ENCODE peak calls at places on chromosomes 11 and 22, in six cellular contexts. One of them, this sample, is unnamed.

GRCh38 chr11:27397619-27398412 is 34.8 kb upstream of the CCDC34 start:
- DNase-seq in neural progenitor cell: no peak
- DNase-seq in IMR-90: no peak
- DNase-seq in Peyer's patch: no peak
- DNase-seq in upper lobe of right lung: no peak
- DNase-seq in right cardiac atrium: no peak
- DNase-seq in this sample: no peak

GRCh38 chr22:36430863-36431262 is 43.1 kb upstream of the MYH9 start:
- DNase-seq in upper lobe of right lung: no peak
- DNase-seq in neural progenitor cell: no peak
- DNase-seq in right cardiac atrium: no peak
- DNase-seq in Peyer's patch: no peak
- DNase-seq in IMR-90: peak; percentile 53
- DNase-seq in this sample: peak; percentile 22

GRCh38 chr11:88183233-88183632 is 8.0 kb upstream of the RAB38 start:
- DNase-seq in upper lobe of right lung: no peak
- DNase-seq in Peyer's patch: no peak
- DNase-seq in neural progenitor cell: no peak
- DNase-seq in IMR-90: no peak
- DNase-seq in right cardiac atrium: no peak
- DNase-seq in this sample: no peak

GRCh38 chr11:119730789-119731386 is 1.9 kb upstream of the NECTIN1 start:
- DNase-seq in IMR-90: no peak
- DNase-seq in neural progenitor cell: no peak
- DNase-seq in upper lobe of right lung: no peak
- DNase-seq in right cardiac atrium: no peak
- DNase-seq in Peyer's patch: no peak
- DNase-seq in this sample: no peak

GRCh38 chr22:39290724-39291161 is 28.7 kb downstream of the RPL3 start:
- DNase-seq in right cardiac atrium: peak; percentile 89
- DNase-seq in IMR-90: peak; percentile 71
- DNase-seq in upper lobe of right lung: no peak
- DNase-seq in neural progenitor cell: no peak
- DNase-seq in Peyer's patch: no peak
- DNase-seq in this sample: peak; percentile 45

GRCh38 chr11:36385121-36385530 is 89.0 kb downstream of the PRR5L start:
- DNase-seq in Peyer's patch: no peak
- DNase-seq in upper lobe of right lung: no peak
- DNase-seq in IMR-90: peak; percentile 92
- DNase-seq in neural progenitor cell: no peak
- DNase-seq in right cardiac atrium: no peak
- DNase-seq in this sample: peak; percentile 70

GRCh38 chr11:57502870-57503269 is 12.6 kb downstream of the SLC43A1 start:
- DNase-seq in Peyer's patch: no peak
- DNase-seq in IMR-90: no peak
- DNase-seq in right cardiac atrium: no peak
- DNase-seq in neural progenitor cell: no peak
- DNase-seq in upper lobe of right lung: no peak
- DNase-seq in this sample: no peak

GRCh38 chr11:109480251-109480650 is 58.3 kb downstream of the C11orf87 start:
- DNase-seq in Peyer's patch: no peak
- DNase-seq in IMR-90: no peak
- DNase-seq in upper lobe of right lung: no peak
- DNase-seq in right cardiac atrium: no peak
- DNase-seq in neural progenitor cell: peak; percentile 1
- DNase-seq in this sample: no peak

GRCh38 chr11:130103296-130103814 is 33.7 kb downstream of the APLP2 start:
- DNase-seq in neural progenitor cell: no peak
- DNase-seq in IMR-90: peak; percentile 96
- DNase-seq in upper lobe of right lung: no peak
- DNase-seq in right cardiac atrium: no peak
- DNase-seq in Peyer's patch: no peak
- DNase-seq in this sample: peak; percentile 97

GRCh38 chr22:37896939-37897338 is 9.2 kb upstream of the MICALL1 start:
- DNase-seq in neural progenitor cell: peak; percentile 23
- DNase-seq in Peyer's patch: no peak
- DNase-seq in upper lobe of right lung: no peak
- DNase-seq in IMR-90: no peak
- DNase-seq in right cardiac atrium: no peak
- DNase-seq in this sample: no peak

GRCh38 chr11:70536051-70536877 is 137.9 kb downstream of the CTTN start:
- DNase-seq in neural progenitor cell: no peak
- DNase-seq in Peyer's patch: no peak
- DNase-seq in IMR-90: no peak
- DNase-seq in right cardiac atrium: peak; percentile 30
- DNase-seq in upper lobe of right lung: peak; percentile 56
- DNase-seq in this sample: no peak

GRCh38 chr11:20260307-20260706 is 100.0 kb upstream of the DBX1 start:
- DNase-seq in upper lobe of right lung: no peak
- DNase-seq in right cardiac atrium: no peak
- DNase-seq in IMR-90: no peak
- DNase-seq in neural progenitor cell: no peak
- DNase-seq in Peyer's patch: no peak
- DNase-seq in this sample: no peak

GRCh38 chr11:30433831-30434230 is 110.9 kb downstream of the ARL14EP start:
- DNase-seq in upper lobe of right lung: no peak
- DNase-seq in IMR-90: no peak
- DNase-seq in Peyer's patch: no peak
- DNase-seq in right cardiac atrium: peak; percentile 22
- DNase-seq in neural progenitor cell: no peak
- DNase-seq in this sample: no peak

GRCh38 chr11:32297629-32298028 is 137.7 kb downstream of the WT1 start:
- DNase-seq in neural progenitor cell: peak; percentile 4
- DNase-seq in IMR-90: peak; percentile 36
- DNase-seq in upper lobe of right lung: no peak
- DNase-seq in Peyer's patch: no peak
- DNase-seq in right cardiac atrium: no peak
- DNase-seq in this sample: peak; percentile 72

GRCh38 chr11:110297726-110298297 is 1.4 kb upstream of the RDX start:
- DNase-seq in upper lobe of right lung: no peak
- DNase-seq in neural progenitor cell: no peak
- DNase-seq in right cardiac atrium: no peak
- DNase-seq in IMR-90: no peak
- DNase-seq in Peyer's patch: no peak
- DNase-seq in this sample: peak; percentile 48

GRCh38 chr11:64355078-64355940 is 3.7 kb upstream of the RPS6KA4 start:
- DNase-seq in IMR-90: peak; percentile 77
- DNase-seq in Peyer's patch: peak; percentile 54
- DNase-seq in upper lobe of right lung: peak; percentile 90
- DNase-seq in neural progenitor cell: peak; percentile 83
- DNase-seq in right cardiac atrium: peak; percentile 93
- DNase-seq in this sample: peak; percentile 94

GRCh38 chr11:32259641-32260081 is 168.8 kb downstream of the RCN1 start:
- DNase-seq in neural progenitor cell: no peak
- DNase-seq in right cardiac atrium: peak; percentile 49
- DNase-seq in Peyer's patch: no peak
- DNase-seq in upper lobe of right lung: peak; percentile 68
- DNase-seq in IMR-90: peak; percentile 87
- DNase-seq in this sample: peak; percentile 32

DNA sequence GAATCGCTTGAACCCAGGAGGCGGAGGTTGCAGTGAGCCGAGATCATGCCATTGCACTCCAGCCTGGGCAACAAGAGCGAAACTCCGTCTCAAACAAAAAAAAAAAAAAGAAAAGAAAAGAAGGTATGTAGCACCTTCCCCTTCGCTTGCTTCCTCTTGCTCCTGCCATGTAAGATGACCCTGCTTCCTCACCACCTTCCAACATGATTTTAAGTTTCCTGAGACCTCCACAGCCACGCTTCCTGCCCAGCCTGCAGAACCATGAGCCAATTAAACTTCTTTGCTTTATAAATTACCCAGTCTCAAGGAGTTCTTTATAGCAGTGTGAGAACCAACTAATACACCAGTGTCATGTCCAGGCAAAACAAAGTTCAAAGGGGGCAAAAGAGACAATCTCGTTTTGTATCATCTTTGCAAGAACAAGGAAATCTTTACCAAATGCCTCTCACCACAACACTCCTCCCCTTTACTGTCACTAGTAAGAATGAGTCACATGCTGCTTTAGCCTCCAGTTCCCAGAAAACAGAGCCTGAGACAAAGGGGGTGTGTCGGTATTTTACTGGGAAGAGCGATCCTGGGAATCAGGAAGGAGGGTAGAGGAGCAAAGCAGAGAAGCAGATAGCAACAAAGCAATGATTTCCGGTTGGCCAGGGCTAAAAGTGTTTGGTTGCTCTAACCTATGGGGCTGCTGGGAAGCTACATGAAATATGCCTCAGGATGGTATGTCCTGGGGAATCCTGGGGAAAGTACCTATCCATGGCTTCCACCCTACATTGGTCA is 10.5 kb upstream of the MCHR1 start:
- DNase-seq in right cardiac atrium: peak; percentile 30
- DNase-seq in Peyer's patch: no peak
- DNase-seq in IMR-90: peak; percentile 89
- DNase-seq in upper lobe of right lung: no peak
- DNase-seq in neural progenitor cell: peak; percentile 35
- DNase-seq in this sample: peak; percentile 55
- H3K27ac ChIP-seq in right cardiac atrium: peak overlapping the region; percentile 85
- H3K27ac ChIP-seq in Peyer's patch: no peak overlapping the region
- H3K27ac ChIP-seq in IMR-90: no peak overlapping the region
- H3K27ac ChIP-seq in upper lobe of right lung: no peak overlapping the region
- H3K27ac ChIP-seq in neural progenitor cell: no peak overlapping the region
- H3K27ac ChIP-seq in this sample: peak overlapping the region; percentile 28

GRCh38 chr11:72685560-72686480 is 11.6 kb upstream of the PDE2A start:
- DNase-seq in IMR-90: peak; percentile 19
- DNase-seq in neural progenitor cell: no peak
- DNase-seq in right cardiac atrium: peak; percentile 74
- DNase-seq in upper lobe of right lung: no peak
- DNase-seq in Peyer's patch: no peak
- DNase-seq in this sample: no peak
- H3K27ac ChIP-seq in IMR-90: no peak overlapping the region
- H3K27ac ChIP-seq in neural progenitor cell: no peak overlapping the region
- H3K27ac ChIP-seq in right cardiac atrium: peak overlapping the region; percentile 20
- H3K27ac ChIP-seq in upper lobe of right lung: peak overlapping the region; percentile 74
- H3K27ac ChIP-seq in Peyer's patch: no peak overlapping the region
- H3K27ac ChIP-seq in this sample: no peak overlapping the region

GRCh38 chr11:16169946-16170345 is 186.4 kb downstream of the SOX6 start:
- DNase-seq in upper lobe of right lung: no peak
- DNase-seq in IMR-90: no peak
- DNase-seq in neural progenitor cell: peak; percentile 48
- DNase-seq in Peyer's patch: no peak
- DNase-seq in right cardiac atrium: no peak
- DNase-seq in this sample: no peak

GRCh38 chr11:16170448-16170847 is 185.9 kb downstream of the SOX6 start:
- DNase-seq in neural progenitor cell: no peak
- DNase-seq in right cardiac atrium: no peak
- DNase-seq in upper lobe of right lung: no peak
- DNase-seq in IMR-90: no peak
- DNase-seq in Peyer's patch: no peak
- DNase-seq in this sample: no peak

GRCh38 chr11:16167706-16168487 is 188.4 kb downstream of the SOX6 start:
- DNase-seq in right cardiac atrium: no peak
- DNase-seq in neural progenitor cell: no peak
- DNase-seq in upper lobe of right lung: no peak
- DNase-seq in Peyer's patch: no peak
- DNase-seq in IMR-90: peak; percentile 39
- DNase-seq in this sample: no peak

GRCh38 chr11:16171882-16172281 is 184.5 kb downstream of the SOX6 start:
- DNase-seq in neural progenitor cell: no peak
- DNase-seq in right cardiac atrium: no peak
- DNase-seq in Peyer's patch: no peak
- DNase-seq in IMR-90: no peak
- DNase-seq in upper lobe of right lung: no peak
- DNase-seq in this sample: no peak

GRCh38 chr11:16169541-16169940 is 186.8 kb downstream of the SOX6 start:
- DNase-seq in upper lobe of right lung: no peak
- DNase-seq in right cardiac atrium: no peak
- DNase-seq in IMR-90: peak; percentile 30
- DNase-seq in neural progenitor cell: no peak
- DNase-seq in Peyer's patch: no peak
- DNase-seq in this sample: no peak
- H3K27ac ChIP-seq in upper lobe of right lung: no peak overlapping the region
- H3K27ac ChIP-seq in right cardiac atrium: no peak overlapping the region
- H3K27ac ChIP-seq in IMR-90: no peak overlapping the region
- H3K27ac ChIP-seq in neural progenitor cell: no peak overlapping the region
- H3K27ac ChIP-seq in Peyer's patch: no peak overlapping the region
- H3K27ac ChIP-seq in this sample: no peak overlapping the region

GRCh38 chr22:28951969-28952521 is 68.7 kb downstream of the ZNRF3 start:
- DNase-seq in Peyer's patch: no peak
- DNase-seq in IMR-90: peak; percentile 39
- DNase-seq in upper lobe of right lung: no peak
- DNase-seq in neural progenitor cell: peak; percentile 59
- DNase-seq in right cardiac atrium: peak; percentile 73
- DNase-seq in this sample: no peak
- H3K27ac ChIP-seq in Peyer's patch: no peak overlapping the region
- H3K27ac ChIP-seq in IMR-90: no peak overlapping the region
- H3K27ac ChIP-seq in upper lobe of right lung: no peak overlapping the region
- H3K27ac ChIP-seq in neural progenitor cell: no peak overlapping the region
- H3K27ac ChIP-seq in right cardiac atrium: no peak overlapping the region
- H3K27ac ChIP-seq in this sample: no peak overlapping the region

This sample was measured in PC-3.